ENCODE peak calls at places on chromosome 9, in seven cellular contexts. X is tibial artery, R is IMR-90, S is fibroblast of lung, I is aorta, N is colonic mucosa, U is dorsolateral prefrontal cortex. A is an unnamed sample.

GRCh38 chr9:127539259-127539981 is 72.7 kb upstream of the STXBP1 start:
- DNase-seq in X (no peak), R (peak), S (peak), I (peak), N (no peak), U (no peak), A (no peak)

GRCh38 chr9:88291056-88291455 is 97.2 kb upstream of the SPIN1 start:
- DNase-seq in X (no peak), R (no peak), S (no peak), I (peak), N (no peak), U (no peak), A (no peak)

GRCh38 chr9:131276891-131277672 is 772 bp upstream of the FAM78A start:
- DNase-seq in X (peak), R (no peak), S (no peak), I (no peak), N (no peak), U (no peak), A (no peak)

GRCh38 chr9:108322326-108323098 is 533.3 kb downstream of the ACTL7B start:
- DNase-seq in X (no peak), R (no peak), S (no peak), I (no peak), N (no peak), U (no peak), A (peak)

GRCh38 chr9:86591472-86591871 is 237.3 kb upstream of the TUT7 start:
- DNase-seq in X (no peak), R (no peak), S (no peak), I (no peak), N (no peak), U (no peak), A (no peak)

GRCh38 chr9:68472119-68472518 is 68.6 kb downstream of the TMEM252 start:
- DNase-seq in X (no peak), R (peak), S (no peak), I (no peak), N (no peak), U (no peak), A (no peak)

GRCh38 chr9:131043097-131043496 is 34.1 kb downstream of the LAMC3 start:
- DNase-seq in X (no peak), R (no peak), S (no peak), I (no peak), N (no peak), U (no peak), A (no peak)

GRCh38 chr9:103821115-103821514 is 273.0 kb upstream of the SMC2 start:
- DNase-seq in X (no peak), R (no peak), S (no peak), I (no peak), N (no peak), U (no peak), A (no peak)

GRCh38 chr9:84670106-84670800 is 724 bp downstream of the NTRK2 start:
- DNase-seq in X (peak), R (no peak), S (no peak), I (peak), N (no peak), U (peak), A (no peak)

GRCh38 chr9:70488793-70489105 is 74.3 kb upstream of the KLF9 start:
- DNase-seq in X (no peak), R (no peak), S (no peak), I (no peak), N (no peak), U (no peak), A (no peak)

GRCh38 chr9:133144142-133144886 is 19.4 kb downstream of the GBGT1 start:
- DNase-seq in X (peak), R (peak), S (peak), I (peak), N (peak), U (peak), A (peak)

GRCh38 chr9:107249131-107249533 is 33.9 kb upstream of the RAD23B start:
- DNase-seq in X (no peak), R (peak), S (no peak), I (no peak), N (no peak), U (no peak), A (peak)

GRCh38 chr9:107894572-107895261 is 405.1 kb upstream of the KLF4 start:
- DNase-seq in X (no peak), R (peak), S (peak), I (no peak), N (peak), U (no peak), A (no peak)

GRCh38 chr9:111870774-111871542 is 25.7 kb upstream of the UGCG start:
- DNase-seq in X (no peak), R (no peak), S (no peak), I (no peak), N (no peak), U (no peak), A (no peak)

GRCh38 chr9:119868694-119869093 is 499.5 kb upstream of the BRINP1 start:
- DNase-seq in X (no peak), R (no peak), S (no peak), I (no peak), N (no peak), U (no peak), A (no peak)

GRCh38 chr9:128651798-128652197 is 4.8 kb downstream of the DYNC2I2 start:
- DNase-seq in X (no peak), R (no peak), S (no peak), I (no peak), N (no peak), U (no peak), A (no peak)

GRCh38 chr9:20462410-20462809 is 159.9 kb downstream of the MLLT3 start:
- DNase-seq in X (no peak), R (no peak), S (no peak), I (no peak), N (no peak), U (no peak), A (no peak)

GRCh38 chr9:116260531-116260930 is 106.9 kb downstream of the PAPPA start:
- DNase-seq in X (no peak), R (no peak), S (no peak), I (no peak), N (no peak), U (no peak), A (no peak)

GRCh38 chr9:130542457-130543228 is 36.7 kb upstream of the FUBP3 start:
- DNase-seq in X (no peak), R (no peak), S (peak), I (no peak), N (no peak), U (no peak), A (no peak)

GRCh38 chr9:79955300-79955699 is 383.5 kb downstream of the TLE4 start:
- DNase-seq in X (no peak), R (no peak), S (peak), I (no peak), N (no peak), U (no peak), A (no peak)

GRCh38 chr9:92807757-92808725 is 43.4 kb upstream of the BICD2 start:
- DNase-seq in X (no peak), R (no peak), S (no peak), I (no peak), N (no peak), U (no peak), A (no peak)

GRCh38 chr9:113559834-113560620 is 96.5 kb downstream of the RGS3 start:
- DNase-seq in X (peak), R (no peak), S (no peak), I (peak), N (no peak), U (no peak), A (no peak)

GRCh38 chr9:18255158-18255629 is 218.8 kb upstream of the ADAMTSL1 start:
- DNase-seq in X (peak), R (peak), S (peak), I (peak), N (peak), U (peak), A (peak)

GRCh38 chr9:93143830-93144530 is 9.9 kb upstream of the NINJ1 start:
- DNase-seq in X (no peak), R (no peak), S (no peak), I (peak), N (peak), U (peak), A (peak)

GRCh38 chr9:132943677-132944293 is 631 bp downstream of the TSC1 start:
- DNase-seq in X (no peak), R (no peak), S (no peak), I (no peak), N (peak), U (no peak), A (peak)

GRCh38 chr9:109904666-109905065 is 124.7 kb downstream of the PALM2AKAP2 start:
- DNase-seq in X (no peak), R (no peak), S (no peak), I (no peak), N (no peak), U (no peak), A (no peak)

GRCh38 chr9:73143606-73144328 is 7.9 kb upstream of the ANXA1 start:
- DNase-seq in X (no peak), R (peak), S (peak), I (no peak), N (no peak), U (no peak), A (peak)

GRCh38 chr9:27176971-27177370 is 67.9 kb downstream of the TEK start:
- DNase-seq in X (no peak), R (peak), S (peak), I (no peak), N (no peak), U (no peak), A (no peak)

GRCh38 chr9:76373173-76373771 is 21.0 kb downstream of the RFK start:
- DNase-seq in X (no peak), R (peak), S (peak), I (no peak), N (peak), U (no peak), A (peak)

GRCh38 chr9:73038613-73039012 is 85.8 kb upstream of the ALDH1A1 start:
- DNase-seq in X (peak), R (no peak), S (peak), I (peak), N (peak), U (no peak), A (peak)

GRCh38 chr9:128921881-128922763 is 1.3 kb downstream of the PHYHD1 start:
- DNase-seq in X (peak), R (peak), S (peak), I (peak), N (no peak), U (no peak), A (no peak)

GRCh38 chr9:33442125-33442524 is 5.3 kb downstream of the AQP3 start:
- DNase-seq in X (no peak), R (no peak), S (no peak), I (no peak), N (no peak), U (no peak), A (no peak)

GRCh38 chr9:107242073-107243063 is 40.7 kb upstream of the RAD23B start:
- DNase-seq in X (no peak), R (peak), S (peak), I (no peak), N (no peak), U (no peak), A (peak)

GRCh38 chr9:121781143-121781542 is 129.7 kb downstream of the DAB2IP start:
- DNase-seq in X (peak), R (no peak), S (no peak), I (no peak), N (no peak), U (no peak), A (no peak)

GRCh38 chr9:121780177-121780576 is 128.7 kb downstream of the DAB2IP start:
- DNase-seq in X (no peak), R (no peak), S (no peak), I (no peak), N (no peak), U (no peak), A (no peak)

GRCh38 chr9:121781701-121782464 is 130.4 kb downstream of the DAB2IP start:
- DNase-seq in X (no peak), R (no peak), S (no peak), I (no peak), N (no peak), U (no peak), A (no peak)

GRCh38 chr9:121779381-121780117 is 128.1 kb downstream of the DAB2IP start:
- DNase-seq in X (peak), R (no peak), S (no peak), I (no peak), N (no peak), U (no peak), A (no peak)

GRCh38 chr9:121780641-121781040 is 129.2 kb downstream of the DAB2IP start:
- DNase-seq in X (peak), R (no peak), S (no peak), I (no peak), N (no peak), U (no peak), A (no peak)
- H3K27ac ChIP-seq in X (no peak), R (no peak), S (no peak), I (no peak), N (no peak), U (peak), A (no peak)

GRCh38 chr9:35537898-35538297 is 48.0 kb downstream of the RUSC2 start:
- DNase-seq in X (no peak), R (no peak), S (peak), I (no peak), N (no peak), U (no peak), A (no peak)
- H3K27ac ChIP-seq in X (peak), R (peak), S (peak), I (peak), N (peak), U (peak), A (no peak)

GRCh38 chr9:6216002-6216401 is 395 bp downstream of the IL33 start:
- DNase-seq in X (no peak), R (no peak), S (no peak), I (no peak), N (no peak), U (no peak), A (no peak)
- H3K27ac ChIP-seq in X (peak), R (no peak), S (no peak), I (no peak), N (peak), U (no peak), A (no peak)

DNA sequence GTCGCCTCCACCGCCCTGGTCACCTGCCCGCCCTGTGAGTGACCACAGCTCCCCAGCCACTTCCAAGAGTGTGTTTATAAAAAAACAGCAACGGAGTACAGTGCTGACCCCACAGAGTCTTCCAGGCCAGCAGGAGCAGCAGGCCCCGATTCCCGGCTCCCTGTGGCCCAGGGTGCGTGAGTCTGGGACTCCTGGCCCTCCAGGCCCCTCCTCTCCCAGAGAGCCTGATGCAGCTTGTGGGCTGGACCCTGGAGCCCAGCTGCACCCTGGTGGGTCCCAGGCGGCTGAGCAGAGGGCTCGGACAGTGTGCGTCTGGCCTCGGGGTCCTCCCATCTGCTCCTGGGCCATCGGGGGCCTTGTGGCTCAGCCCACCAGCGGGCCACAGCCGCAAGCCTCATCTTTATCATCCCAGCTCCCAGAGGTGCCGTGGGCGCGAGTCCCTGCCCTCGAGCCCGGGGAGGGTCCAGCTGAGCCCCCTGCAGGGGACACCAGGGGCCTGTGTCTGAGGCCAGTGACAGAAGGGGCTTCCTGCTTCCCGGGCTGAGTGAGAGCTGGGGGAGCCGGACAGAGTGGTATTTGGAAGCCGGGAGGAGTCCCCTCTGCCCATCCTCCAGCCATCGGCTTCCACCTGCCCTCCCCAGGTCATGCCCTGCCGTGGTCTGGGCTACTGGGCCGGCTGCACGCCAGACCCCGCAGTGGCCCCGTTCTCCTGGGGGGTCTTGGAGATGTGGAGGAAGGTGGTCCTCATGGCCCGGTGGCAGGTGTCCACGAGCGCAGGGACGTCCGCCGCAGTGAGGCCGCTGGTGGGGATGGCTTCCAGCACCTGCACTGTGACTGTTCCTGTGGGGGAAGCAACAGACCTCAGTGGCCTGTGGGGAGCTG is 10.6 kb downstream of the EGFL7 start:
- DNase-seq in X (no peak), R (no peak), S (no peak), I (no peak), N (no peak), U (no peak), A (no peak)
- H3K27ac ChIP-seq in X (no peak), R (no peak), S (no peak), I (no peak), N (no peak), U (no peak), A (no peak)

GRCh38 chr9:115204827-115205506 is 87.0 kb upstream of the TNC start:
- DNase-seq in X (no peak), R (peak), S (peak), I (no peak), N (no peak), U (no peak), A (peak)
- H3K27ac ChIP-seq in X (no peak), R (peak), S (peak), I (no peak), N (no peak), U (no peak), A (peak)